ENCODE peak calls at places on chromosomes 1 and 21, in four cellular contexts. C is AG10803, O is nephron progenitor cell, B is cardiac fibroblast. W is an unnamed sample.

GRCh38 chr1:240084749-240085148 is 6.9 kb upstream of the FMN2 start:
- DNase-seq in O (no peak), B (no peak), C (no peak), W (no peak)

GRCh38 chr1:116770625-116771024 is 16.4 kb downstream of the CD2 start:
- DNase-seq in O (no peak), C (no peak), B (no peak), W (no peak)

GRCh38 chr1:245953876-245954660 is 553.0 kb downstream of the SMYD3 start:
- DNase-seq in O (no peak), C (no peak), B (peak; percentile 31), W (no peak)

GRCh38 chr1:172326171-172326570 is 94.3 kb upstream of the C1orf105 start:
- DNase-seq in O (no peak), B (no peak), C (peak; percentile 74), W (no peak)

GRCh38 chr1:172499636-172500141 is 33.3 kb upstream of the SUCO start:
- DNase-seq in B (peak; percentile 2), C (no peak), O (no peak), W (no peak)

GRCh38 chr1:227944931-227945890 is 2.5 kb downstream of the WNT9A start:
- DNase-seq in O (peak; percentile 55), B (no peak), C (no peak), W (no peak)

GRCh38 chr1:63713627-63714481 is 60.0 kb upstream of the ROR1 start:
- DNase-seq in B (peak; percentile 87), O (no peak), C (peak; percentile 85), W (no peak)

GRCh38 chr1:43077273-43077672 is 94.8 kb downstream of the EBNA1BP2 start:
- DNase-seq in B (no peak), C (no peak), O (no peak), W (no peak)

GRCh38 chr1:110339427-110340206 is 440 bp downstream of the RBM15 start:
- DNase-seq in O (peak; percentile 63), B (peak; percentile 66), C (peak; percentile 42), W (no peak)

GRCh38 chr1:199084293-199084692 is 445.5 kb downstream of the PTPRC start:
- DNase-seq in B (peak; percentile 41), O (no peak), C (peak; percentile 62), W (no peak)

GRCh38 chr1:25804244-25804963 is 4.4 kb downstream of the SELENON start:
- DNase-seq in O (no peak), C (no peak), B (peak; percentile 40), W (no peak)

GRCh38 chr1:81695741-81696140 is 105.0 kb upstream of the ADGRL2 start:
- DNase-seq in O (no peak), B (peak; percentile 84), C (peak; percentile 90), W (no peak)

GRCh38 chr1:152386940-152387339 is 27.1 kb downstream of the CRNN start:
- DNase-seq in O (no peak), C (peak; percentile 34), B (peak; percentile 2), W (no peak)

GRCh38 chr1:20590313-20590777 is 1.4 kb downstream of the CDA start:
- DNase-seq in O (no peak), B (peak; percentile 62), C (peak; percentile 90), W (no peak)

GRCh38 chr1:44288883-44289282 is 66.2 kb downstream of the ERI3 start:
- DNase-seq in O (no peak), C (no peak), B (no peak), W (no peak)

GRCh38 chr1:8945568-8945967 is at the start of gene CA6:
- DNase-seq in C (no peak), O (no peak), B (no peak), W (no peak)

GRCh38 chr1:45205000-45205909 is 1.1 kb downstream of the ZSWIM5 start:
- DNase-seq in B (peak; percentile 44), O (peak; percentile 75), C (peak; percentile 9), W (peak; percentile 41)

GRCh38 chr1:208595745-208596144 is 351.6 kb upstream of the PLXNA2 start:
- DNase-seq in C (peak; percentile 75), O (no peak), B (no peak), W (no peak)

GRCh38 chr1:110155878-110156522 is 5.7 kb downstream of the SLC6A17 start:
- DNase-seq in O (peak; percentile 98), B (peak; percentile 62), C (peak; percentile 55), W (peak; percentile 71)

GRCh38 chr1:10589074-10589473 is 114.3 kb downstream of the PEX14 start:
- DNase-seq in C (no peak), O (no peak), B (no peak), W (no peak)

GRCh38 chr1:10585242-10585641 is 110.5 kb downstream of the PEX14 start:
- DNase-seq in O (no peak), B (no peak), C (no peak), W (no peak)

GRCh38 chr1:10588640-10589039 is 113.9 kb downstream of the PEX14 start:
- DNase-seq in B (no peak), O (no peak), C (no peak), W (no peak)

GRCh38 chr1:10586125-10586524 is 111.4 kb downstream of the PEX14 start:
- DNase-seq in O (no peak), C (no peak), B (no peak), W (no peak)
- TF ChIP-seq CTCF in O (no peak), C (no peak), B (no peak), W (peak; percentile 48)

DNA sequence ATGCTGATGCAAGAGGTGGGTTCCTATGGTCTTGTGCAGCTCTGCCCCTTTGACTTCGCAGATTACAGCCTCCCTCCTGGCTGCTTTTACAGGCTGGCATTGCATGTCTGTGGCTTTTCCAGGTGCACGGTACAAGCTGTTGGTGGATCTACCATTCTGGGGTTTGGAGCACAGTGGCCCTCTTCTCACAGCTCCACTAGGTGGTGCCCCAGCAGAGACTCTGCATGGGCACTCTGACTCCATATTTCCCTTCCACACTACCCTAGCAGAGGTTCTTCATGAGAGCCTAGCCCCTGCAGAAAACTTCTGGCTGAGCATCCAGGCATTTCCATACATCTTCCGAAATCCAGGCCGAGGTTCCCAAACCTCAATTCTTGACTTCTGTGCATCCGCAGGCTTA is 989.0 kb downstream of the PLA2G4A start:
- DNase-seq in C (no peak), O (no peak), B (no peak), W (no peak)
- TF ChIP-seq CTCF in C (no peak), O (no peak), B (no peak), W (no peak)

DNA sequence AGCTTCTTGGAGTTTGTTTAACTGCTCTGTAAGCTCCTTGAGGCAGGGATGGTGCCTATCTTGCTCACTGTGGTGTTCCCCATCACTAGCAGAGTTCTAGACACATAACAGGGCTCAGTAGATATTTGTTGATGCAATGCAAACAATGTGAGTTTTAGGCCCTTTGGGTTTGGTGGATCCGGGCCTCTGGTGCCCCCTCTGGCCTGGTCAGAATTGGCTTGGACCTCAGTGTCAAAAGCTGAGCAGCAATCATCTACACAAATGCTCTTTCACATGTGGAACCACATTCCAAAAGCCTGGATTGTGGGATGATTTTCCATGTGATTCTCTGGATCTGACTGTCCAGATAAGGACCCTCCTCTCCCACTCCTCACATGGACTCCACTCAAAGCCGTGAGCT is 53.4 kb upstream of the BCAR3 start:
- DNase-seq in B (no peak), O (no peak), C (peak; percentile 29), W (no peak)
- TF ChIP-seq CTCF in B (peak; percentile 49), O (no peak), C (peak; percentile 52), W (no peak)

DNA sequence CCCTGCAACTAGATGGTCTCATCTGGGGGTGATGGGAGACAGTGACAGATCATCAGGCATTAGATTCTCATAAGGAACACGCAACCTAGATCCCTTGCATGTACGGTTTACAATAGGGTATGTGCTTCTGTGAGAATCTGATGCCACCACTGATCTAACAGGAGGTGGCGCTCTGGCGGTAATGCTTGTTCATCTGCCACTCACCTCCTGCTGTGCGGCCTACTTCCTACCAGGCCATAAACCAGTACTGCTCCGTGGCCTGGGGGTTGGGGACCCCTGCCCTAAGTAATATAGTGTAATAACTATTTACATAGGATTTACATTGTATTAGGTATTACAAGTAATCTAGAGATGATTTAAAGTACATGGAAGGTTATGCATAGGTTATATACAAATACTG is 134.9 kb downstream of the CLEC20A start:
- DNase-seq in O (no peak), B (no peak), C (no peak), W (no peak)
- TF ChIP-seq CTCF in O (no peak), B (no peak), C (no peak), W (no peak)

GRCh38 chr21:43315244-43316137 is 111.4 kb downstream of the SIK1 start:
- DNase-seq in C (no peak), B (no peak), O (no peak), W (no peak)
- TF ChIP-seq CTCF in C (peak; percentile 29), B (no peak), O (no peak), W (peak; percentile 15)

DNA sequence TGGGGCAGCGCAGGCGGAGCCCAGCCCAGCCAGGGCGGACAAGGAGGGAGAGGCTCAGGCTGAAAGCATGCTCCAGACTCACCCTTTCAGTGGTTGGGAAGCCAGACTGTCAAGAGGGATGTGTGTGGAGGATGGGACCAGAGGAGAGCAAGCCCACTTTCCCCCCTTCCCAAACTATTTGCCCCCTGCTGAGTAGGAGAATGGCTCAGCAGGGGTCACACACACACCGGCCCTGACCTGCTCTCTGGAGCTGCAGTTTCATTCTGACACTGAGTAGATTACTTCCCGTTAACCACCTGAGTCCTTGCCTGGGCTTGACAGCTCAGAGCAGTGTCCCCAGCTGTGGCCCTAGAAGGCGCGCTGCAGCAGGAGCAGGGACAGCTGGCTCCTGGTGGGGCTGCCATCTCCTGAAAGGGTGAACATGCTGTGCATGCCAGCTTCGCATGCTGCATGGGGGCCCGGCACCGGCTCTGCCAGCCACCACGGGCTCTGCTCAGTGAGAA is 51.6 kb upstream of the CNTN2 start:
- DNase-seq in B (no peak), C (no peak), O (no peak), W (no peak)
- TF ChIP-seq CTCF in B (no peak), C (no peak), O (no peak), W (no peak)

GRCh38 chr21:37421306-37421705 is 54.7 kb downstream of the DYRK1A start:
- DNase-seq in C (no peak), O (no peak), B (no peak), W (no peak)
- TF ChIP-seq CTCF in C (no peak), O (no peak), B (no peak), W (no peak)

GRCh38 chr1:203055166-203055799 is 29.0 kb downstream of the PPFIA4 start:
- DNase-seq in O (no peak), B (no peak), C (no peak), W (peak; percentile 10)

GRCh38 chr1:203056516-203056915 is 29.3 kb downstream of the MYOG start:
- DNase-seq in C (no peak), B (no peak), O (no peak), W (no peak)

GRCh38 chr1:203054184-203054583 is 27.9 kb downstream of the PPFIA4 start:
- DNase-seq in C (no peak), B (no peak), O (no peak), W (no peak)

GRCh38 chr1:203057831-203058673 is 27.8 kb downstream of the MYOG start:
- DNase-seq in B (no peak), O (no peak), C (peak; percentile 84), W (no peak)

GRCh38 chr1:203055983-203056382 is 29.7 kb downstream of the PPFIA4 start:
- DNase-seq in C (no peak), O (no peak), B (no peak), W (no peak)
- TF ChIP-seq CTCF in C (no peak), O (no peak), B (no peak), W (no peak)

GRCh38 chr1:70893381-70893780 is 154.2 kb downstream of the PTGER3 start:
- DNase-seq in O (no peak), C (no peak), B (no peak), W (no peak)

GRCh38 chr1:70892140-70892539 is 155.5 kb downstream of the PTGER3 start:
- DNase-seq in B (no peak), C (no peak), O (no peak), W (no peak)

GRCh38 chr1:70899735-70900134 is 147.9 kb downstream of the PTGER3 start:
- DNase-seq in C (no peak), O (no peak), B (no peak), W (no peak)

GRCh38 chr1:70895531-70895930 is 152.1 kb downstream of the PTGER3 start:
- DNase-seq in O (no peak), B (no peak), C (no peak), W (no peak)

GRCh38 chr1:70896224-70896623 is 151.4 kb downstream of the PTGER3 start:
- DNase-seq in B (peak; percentile 14), O (no peak), C (peak; percentile 26), W (no peak)
- TF ChIP-seq CTCF in B (no peak), O (peak; percentile 13), C (peak; percentile 54), W (no peak)